ENCODE peak calls at places on chromosome 3, in five cellular contexts. One of them, this sample, is unnamed.
A peak's percentile ranks its signal among the peaks of the same experiment; 100 is the strongest.

GRCh38 chr3:51975857-51976549 is 1.1 kb downstream of the ABHD14A start:
- DNase-seq in mesenchymal stem cell: peak; percentile 72
- DNase-seq in IMR-90: peak; percentile 64
- DNase-seq in H9: peak; percentile 65
- DNase-seq in mesendoderm: peak; percentile 54
- DNase-seq in this sample: peak; percentile 80

GRCh38 chr3:171458056-171458856 is 1.9 kb downstream of the TNIK start:
- DNase-seq in H9: peak; percentile 53
- DNase-seq in IMR-90: no peak
- DNase-seq in mesendoderm: peak; percentile 40
- DNase-seq in mesenchymal stem cell: peak; percentile 29
- DNase-seq in this sample: no peak

GRCh38 chr3:24164967-24165366 is 219.9 kb downstream of the NR1D2 start:
- DNase-seq in H9: no peak
- DNase-seq in IMR-90: no peak
- DNase-seq in mesendoderm: no peak
- DNase-seq in mesenchymal stem cell: no peak
- DNase-seq in this sample: no peak

GRCh38 chr3:120743556-120744195 is 1.1 kb downstream of the GTF2E1 start:
- DNase-seq in mesenchymal stem cell: no peak
- DNase-seq in IMR-90: peak; percentile 13
- DNase-seq in H9: no peak
- DNase-seq in mesendoderm: peak; percentile 5
- DNase-seq in this sample: no peak

GRCh38 chr3:171163724-171164465 is 137.4 kb upstream of the SLC2A2 start:
- DNase-seq in H9: no peak
- DNase-seq in mesendoderm: no peak
- DNase-seq in IMR-90: no peak
- DNase-seq in mesenchymal stem cell: no peak
- DNase-seq in this sample: no peak

GRCh38 chr3:58184309-58184981 is 26.3 kb downstream of the DNASE1L3 start:
- DNase-seq in IMR-90: no peak
- DNase-seq in H9: no peak
- DNase-seq in mesendoderm: no peak
- DNase-seq in mesenchymal stem cell: no peak
- DNase-seq in this sample: no peak

GRCh38 chr3:163476179-163476578 is 1602.1 kb downstream of the SI start:
- DNase-seq in mesendoderm: peak; percentile 4
- DNase-seq in H9: no peak
- DNase-seq in mesenchymal stem cell: no peak
- DNase-seq in IMR-90: no peak
- DNase-seq in this sample: no peak

GRCh38 chr3:188003188-188004171 is 150.5 kb upstream of the LPP start:
- DNase-seq in H9: no peak
- DNase-seq in mesendoderm: no peak
- DNase-seq in IMR-90: no peak
- DNase-seq in mesenchymal stem cell: no peak
- DNase-seq in this sample: no peak

GRCh38 chr3:140244893-140245292 is 309.9 kb downstream of the CLSTN2 start:
- DNase-seq in IMR-90: no peak
- DNase-seq in mesenchymal stem cell: no peak
- DNase-seq in mesendoderm: peak; percentile 80
- DNase-seq in H9: no peak
- DNase-seq in this sample: no peak

GRCh38 chr3:27141668-27142067 is 227.5 kb downstream of the NEK10 start:
- DNase-seq in mesenchymal stem cell: no peak
- DNase-seq in mesendoderm: peak; percentile 37
- DNase-seq in H9: no peak
- DNase-seq in IMR-90: no peak
- DNase-seq in this sample: no peak

GRCh38 chr3:146593776-146594175 is 11.4 kb downstream of the PLSCR5 start:
- DNase-seq in H9: no peak
- DNase-seq in IMR-90: no peak
- DNase-seq in mesenchymal stem cell: no peak
- DNase-seq in mesendoderm: no peak
- DNase-seq in this sample: no peak

GRCh38 chr3:69451594-69451993 is 65.7 kb upstream of the FRMD4B start:
- DNase-seq in mesendoderm: no peak
- DNase-seq in H9: no peak
- DNase-seq in IMR-90: no peak
- DNase-seq in mesenchymal stem cell: no peak
- DNase-seq in this sample: no peak

GRCh38 chr3:114155370-114155821 is 23.5 kb downstream of the DRD3 start:
- DNase-seq in mesendoderm: peak; percentile 63
- DNase-seq in H9: peak; percentile 73
- DNase-seq in mesenchymal stem cell: peak; percentile 29
- DNase-seq in IMR-90: peak; percentile 30
- DNase-seq in this sample: no peak

GRCh38 chr3:123067689-123068226 is 933 bp downstream of the PDIA5 start:
- DNase-seq in H9: no peak
- DNase-seq in IMR-90: no peak
- DNase-seq in mesendoderm: peak; percentile 26
- DNase-seq in mesenchymal stem cell: no peak
- DNase-seq in this sample: no peak

GRCh38 chr3:51434746-51435323 is 43.8 kb downstream of the RBM15B start:
- DNase-seq in mesenchymal stem cell: peak; percentile 50
- DNase-seq in IMR-90: peak; percentile 41
- DNase-seq in H9: peak; percentile 57
- DNase-seq in mesendoderm: peak; percentile 71
- DNase-seq in this sample: no peak

GRCh38 chr3:19960670-19961069 is 13.8 kb downstream of the RAB5A start:
- DNase-seq in IMR-90: no peak
- DNase-seq in mesendoderm: no peak
- DNase-seq in mesenchymal stem cell: no peak
- DNase-seq in H9: no peak
- DNase-seq in this sample: no peak

GRCh38 chr3:148932976-148933375 is 58.4 kb upstream of the GYG1 start:
- DNase-seq in mesendoderm: no peak
- DNase-seq in mesenchymal stem cell: no peak
- DNase-seq in H9: no peak
- DNase-seq in IMR-90: no peak
- DNase-seq in this sample: no peak

GRCh38 chr3:41202834-41203345 is 3.6 kb downstream of the CTNNB1 start:
- DNase-seq in H9: no peak
- DNase-seq in IMR-90: peak; percentile 61
- DNase-seq in mesendoderm: peak; percentile 84
- DNase-seq in mesenchymal stem cell: peak; percentile 78
- DNase-seq in this sample: no peak

GRCh38 chr3:47057212-47057671 is 77.8 kb downstream of the NBEAL2 start:
- DNase-seq in H9: no peak
- DNase-seq in IMR-90: peak; percentile 31
- DNase-seq in mesenchymal stem cell: no peak
- DNase-seq in mesendoderm: peak; percentile 6
- DNase-seq in this sample: no peak

GRCh38 chr3:120418866-120419490 is 31.8 kb downstream of the FSTL1 start:
- DNase-seq in IMR-90: no peak
- DNase-seq in H9: peak; percentile 76
- DNase-seq in mesendoderm: peak; percentile 89
- DNase-seq in mesenchymal stem cell: peak; percentile 51
- DNase-seq in this sample: no peak

GRCh38 chr3:167941234-167941995 is 154.3 kb downstream of the GOLIM4 start:
- DNase-seq in H9: no peak
- DNase-seq in mesenchymal stem cell: peak; percentile 98
- DNase-seq in mesendoderm: peak; percentile 10
- DNase-seq in IMR-90: peak; percentile 88
- DNase-seq in this sample: no peak

GRCh38 chr3:195888981-195889842 is 19.1 kb downstream of the TNK2 start:
- DNase-seq in IMR-90: no peak
- DNase-seq in H9: no peak
- DNase-seq in mesendoderm: no peak
- DNase-seq in mesenchymal stem cell: no peak
- DNase-seq in this sample: no peak

GRCh38 chr3:133506215-133506901 is 67.1 kb upstream of the CDV3 start:
- DNase-seq in IMR-90: no peak
- DNase-seq in mesendoderm: no peak
- DNase-seq in H9: no peak
- DNase-seq in mesenchymal stem cell: no peak
- DNase-seq in this sample: no peak

GRCh38 chr3:170499562-170500156 is 81.0 kb downstream of the CLDN11 start:
- DNase-seq in IMR-90: peak; percentile 57
- DNase-seq in mesendoderm: peak; percentile 70
- DNase-seq in mesenchymal stem cell: no peak
- DNase-seq in H9: peak; percentile 56
- DNase-seq in this sample: no peak

GRCh38 chr3:195849322-195850074 is 37.8 kb upstream of the MUC4 start:
- DNase-seq in mesenchymal stem cell: no peak
- DNase-seq in mesendoderm: no peak
- DNase-seq in IMR-90: no peak
- DNase-seq in H9: no peak
- DNase-seq in this sample: no peak

GRCh38 chr3:11364181-11364580 is 92.0 kb downstream of the ATG7 start:
- DNase-seq in IMR-90: peak; percentile 79
- DNase-seq in mesendoderm: no peak
- DNase-seq in H9: no peak
- DNase-seq in mesenchymal stem cell: no peak
- DNase-seq in this sample: no peak

GRCh38 chr3:194308635-194309213 is 42.4 kb downstream of the CPN2 start:
- DNase-seq in mesendoderm: no peak
- DNase-seq in IMR-90: no peak
- DNase-seq in mesenchymal stem cell: no peak
- DNase-seq in H9: no peak
- DNase-seq in this sample: no peak

GRCh38 chr3:3726549-3726948 is 72.7 kb upstream of the LRRN1 start:
- DNase-seq in mesendoderm: no peak
- DNase-seq in mesenchymal stem cell: no peak
- DNase-seq in H9: no peak
- DNase-seq in IMR-90: no peak
- DNase-seq in this sample: no peak

GRCh38 chr3:62319570-62320243 is 53.6 kb downstream of the FEZF2 start:
- DNase-seq in IMR-90: no peak
- DNase-seq in mesenchymal stem cell: no peak
- DNase-seq in H9: no peak
- DNase-seq in mesendoderm: no peak
- DNase-seq in this sample: no peak

GRCh38 chr3:113247664-113248458 is 36.5 kb downstream of the BOC start:
- DNase-seq in IMR-90: no peak
- DNase-seq in H9: no peak
- DNase-seq in mesendoderm: no peak
- DNase-seq in mesenchymal stem cell: no peak
- DNase-seq in this sample: no peak

GRCh38 chr3:193743702-193744047 is 150.7 kb downstream of the OPA1 start:
- DNase-seq in mesendoderm: no peak
- DNase-seq in IMR-90: no peak
- DNase-seq in H9: no peak
- DNase-seq in mesenchymal stem cell: no peak
- DNase-seq in this sample: no peak

GRCh38 chr3:49805884-49806701 is 3.0 kb downstream of the INKA1 start:
- DNase-seq in IMR-90: no peak
- DNase-seq in mesenchymal stem cell: peak; percentile 75
- DNase-seq in mesendoderm: peak; percentile 64
- DNase-seq in H9: peak; percentile 68
- DNase-seq in this sample: no peak

GRCh38 chr3:192758654-192759053 is 31.3 kb upstream of the FGF12 start:
- DNase-seq in mesenchymal stem cell: no peak
- DNase-seq in H9: no peak
- DNase-seq in mesendoderm: no peak
- DNase-seq in IMR-90: no peak
- DNase-seq in this sample: no peak

GRCh38 chr3:21665444-21665843 is 85.6 kb downstream of the ZNF385D start:
- DNase-seq in IMR-90: no peak
- DNase-seq in mesenchymal stem cell: no peak
- DNase-seq in mesendoderm: peak; percentile 74
- DNase-seq in H9: peak; percentile 44
- DNase-seq in this sample: no peak

GRCh38 chr3:18868911-18869689 is 279.2 kb upstream of the KCNH8 start:
- DNase-seq in IMR-90: no peak
- DNase-seq in mesendoderm: no peak
- DNase-seq in H9: no peak
- DNase-seq in mesenchymal stem cell: no peak
- DNase-seq in this sample: no peak

GRCh38 chr3:8458711-8459110 is 42.9 kb upstream of the LMCD1 start:
- DNase-seq in H9: no peak
- DNase-seq in IMR-90: peak; percentile 95
- DNase-seq in mesenchymal stem cell: peak; percentile 47
- DNase-seq in mesendoderm: no peak
- DNase-seq in this sample: no peak

GRCh38 chr3:54033761-54034160 is 88.6 kb upstream of the CACNA2D3 start:
- DNase-seq in H9: no peak
- DNase-seq in IMR-90: no peak
- DNase-seq in mesenchymal stem cell: no peak
- DNase-seq in mesendoderm: no peak
- DNase-seq in this sample: no peak

GRCh38 chr3:15646924-15647511 is 45.5 kb downstream of the BTD start:
- DNase-seq in H9: no peak
- DNase-seq in mesenchymal stem cell: peak; percentile 100
- DNase-seq in mesendoderm: peak; percentile 87
- DNase-seq in IMR-90: peak; percentile 100
- DNase-seq in this sample: no peak

GRCh38 chr3:86990734-86991481 is at the start of gene VGLL3:
- DNase-seq in IMR-90: peak; percentile 87
- DNase-seq in mesendoderm: peak; percentile 95
- DNase-seq in H9: peak; percentile 92
- DNase-seq in mesenchymal stem cell: peak; percentile 91
- DNase-seq in this sample: peak; percentile 88

GRCh38 chr3:127422663-127423375 is 135.0 kb upstream of the PRR20G start:
- DNase-seq in IMR-90: no peak
- DNase-seq in mesenchymal stem cell: no peak
- DNase-seq in mesendoderm: no peak
- DNase-seq in H9: no peak
- DNase-seq in this sample: no peak
- H2BK5ac ChIP-seq in IMR-90: no peak overlapping the region
- H2BK5ac ChIP-seq in mesenchymal stem cell: no peak overlapping the region
- H2BK5ac ChIP-seq in mesendoderm: no peak overlapping the region
- H2BK5ac ChIP-seq in H9: no peak overlapping the region
- H2BK5ac ChIP-seq in this sample: no peak overlapping the region

GRCh38 chr3:127889976-127890650 is 24.9 kb upstream of the KBTBD12 start:
- DNase-seq in mesendoderm: peak; percentile 10
- DNase-seq in mesenchymal stem cell: no peak
- DNase-seq in IMR-90: no peak
- DNase-seq in H9: no peak
- DNase-seq in this sample: no peak
- H2BK5ac ChIP-seq in mesendoderm: no peak overlapping the region
- H2BK5ac ChIP-seq in mesenchymal stem cell: no peak overlapping the region
- H2BK5ac ChIP-seq in IMR-90: no peak overlapping the region
- H2BK5ac ChIP-seq in H9: no peak overlapping the region
- H2BK5ac ChIP-seq in this sample: no peak overlapping the region

DNA sequence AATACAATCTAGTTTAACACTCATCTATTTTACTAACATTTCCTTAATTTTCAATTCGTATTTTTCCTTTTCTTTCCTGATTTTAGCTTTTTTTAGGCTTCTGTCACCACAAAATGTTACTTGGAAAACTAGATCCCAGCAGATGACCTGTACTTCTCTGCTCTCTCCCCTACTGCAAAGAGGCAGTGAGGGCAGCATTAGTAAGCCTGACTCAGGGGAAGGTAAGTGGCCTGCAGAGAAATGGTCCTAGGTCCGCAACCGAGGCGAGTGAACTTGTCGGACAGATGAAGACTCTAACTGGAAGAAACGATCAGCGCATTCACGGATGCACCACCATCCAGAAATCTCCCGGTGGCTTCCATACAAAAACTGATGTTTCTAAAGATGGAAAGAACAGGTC is 20.4 kb downstream of the TMEM43 start:
- DNase-seq in mesendoderm: peak; percentile 48
- DNase-seq in H9: peak; percentile 19
- DNase-seq in mesenchymal stem cell: peak; percentile 59
- DNase-seq in IMR-90: peak; percentile 60
- DNase-seq in this sample: no peak
- H2BK5ac ChIP-seq in mesendoderm: no peak overlapping the region
- H2BK5ac ChIP-seq in H9: no peak overlapping the region
- H2BK5ac ChIP-seq in mesenchymal stem cell: no peak overlapping the region
- H2BK5ac ChIP-seq in IMR-90: peak overlapping the region; percentile 82
- H2BK5ac ChIP-seq in this sample: no peak overlapping the region

GRCh38 chr3:12916159-12916558 is 74.8 kb upstream of the RPL32 start:
- DNase-seq in mesenchymal stem cell: no peak
- DNase-seq in IMR-90: no peak
- DNase-seq in mesendoderm: no peak
- DNase-seq in H9: no peak
- DNase-seq in this sample: no peak
- H2BK5ac ChIP-seq in mesenchymal stem cell: no peak overlapping the region
- H2BK5ac ChIP-seq in IMR-90: no peak overlapping the region
- H2BK5ac ChIP-seq in mesendoderm: no peak overlapping the region
- H2BK5ac ChIP-seq in H9: no peak overlapping the region
- H2BK5ac ChIP-seq in this sample: no peak overlapping the region